ENCODE peak calls at places on chromosome 19, in four cellular contexts. Z, X, I and W are unnamed samples.

GRCh38 chr19:2021453-2022140 is 6.1 kb upstream of the BTBD2 start:
- DNase-seq in Z (no peak), X (no peak), I (no peak), W (no peak)

GRCh38 chr19:20038358-20039202 is 725 bp downstream of the ZNF682 start:
- DNase-seq in I (peak; percentile 48), Z (peak; percentile 12), X (no peak), W (no peak)

GRCh38 chr19:3265432-3265831 is 41.0 kb downstream of the CELF5 start:
- DNase-seq in Z (no peak), I (no peak), X (no peak), W (no peak)

GRCh38 chr19:43662487-43662886 is 7.5 kb downstream of the PLAUR start:
- DNase-seq in X (no peak), I (no peak), Z (peak; percentile 23), W (no peak)

GRCh38 chr19:3161453-3161852 is 17.1 kb upstream of the S1PR4 start:
- DNase-seq in X (no peak), Z (peak; percentile 72), I (no peak), W (no peak)

GRCh38 chr19:3041756-3042517 is 12.9 kb upstream of the TLE2 start:
- DNase-seq in X (no peak), Z (no peak), I (peak; percentile 75), W (no peak)

GRCh38 chr19:42098781-42099180 is 22.8 kb downstream of the ZNF574 start:
- DNase-seq in Z (no peak), X (no peak), I (no peak), W (no peak)

GRCh38 chr19:17757125-17757524 is 5.8 kb downstream of the FCHO1 start:
- DNase-seq in Z (peak; percentile 44), I (no peak), X (no peak), W (no peak)

GRCh38 chr19:10339380-10339960 is at the start of gene ICAM3:
- DNase-seq in I (peak; percentile 81), X (peak; percentile 77), Z (no peak), W (peak; percentile 68)

GRCh38 chr19:17830567-17831418 is 9.5 kb upstream of the INSL3 start:
- DNase-seq in I (peak; percentile 52), Z (peak; percentile 75), X (peak; percentile 36), W (peak; percentile 82)

GRCh38 chr19:47723573-47723923 is 10.3 kb downstream of the EHD2 start:
- DNase-seq in Z (peak; percentile 94), I (peak; percentile 51), X (no peak), W (no peak)

GRCh38 chr19:5645409-5645808 is 22.5 kb downstream of the SAFB start:
- DNase-seq in X (no peak), Z (no peak), I (no peak), W (no peak)

GRCh38 chr19:42090687-42091086 is 14.7 kb downstream of the ZNF574 start:
- DNase-seq in Z (no peak), X (no peak), I (no peak), W (no peak)

GRCh38 chr19:10419646-10420443 is 493 bp upstream of the PDE4A start:
- DNase-seq in I (peak; percentile 60), Z (peak; percentile 74), X (peak; percentile 76), W (peak; percentile 76)

GRCh38 chr19:10870501-10870954 is 825 bp upstream of the CARM1 start:
- DNase-seq in X (no peak), I (no peak), Z (no peak), W (no peak)

GRCh38 chr19:18906605-18907519 is 10.9 kb upstream of the CERS1 start:
- DNase-seq in X (no peak), Z (no peak), I (no peak), W (no peak)

GRCh38 chr19:44689290-44690130 is 9.4 kb upstream of the CEACAM16 start:
- DNase-seq in X (peak; percentile 85), I (peak; percentile 72), Z (peak; percentile 64), W (peak; percentile 72)

GRCh38 chr19:3904233-3904632 is 23.7 kb downstream of the ATCAY start:
- DNase-seq in Z (no peak), I (no peak), X (no peak), W (no peak)

GRCh38 chr19:1236566-1236965 is 1.2 kb downstream of the CBARP start:
- DNase-seq in X (no peak), Z (no peak), I (no peak), W (no peak)

GRCh38 chr19:11264452-11265176 is 2.3 kb upstream of the DOCK6 start:
- DNase-seq in X (no peak), Z (no peak), I (no peak), W (no peak)

GRCh38 chr19:18469245-18470107 is 31.5 kb upstream of the ISYNA1 start:
- DNase-seq in Z (peak; percentile 75), X (peak; percentile 76), I (peak; percentile 56), W (peak; percentile 68)

GRCh38 chr19:892243-892996 is 567 bp downstream of the MED16 start:
- DNase-seq in X (peak; percentile 51), I (peak; percentile 70), Z (no peak), W (peak; percentile 79)

GRCh38 chr19:37983916-37984315 is 76.9 kb downstream of the SIPA1L3 start:
- DNase-seq in I (no peak), Z (no peak), X (no peak), W (no peak)

GRCh38 chr19:35721374-35721773 is 3.6 kb downstream of the KMT2B start:
- DNase-seq in X (no peak), Z (no peak), I (no peak), W (no peak)

GRCh38 chr19:35718345-35719041 is 690 bp downstream of the KMT2B start:
- DNase-seq in I (peak; percentile 65), Z (no peak), X (peak; percentile 51), W (peak; percentile 75)

GRCh38 chr19:35719402-35720162 is 1.8 kb downstream of the KMT2B start:
- DNase-seq in X (no peak), I (no peak), Z (no peak), W (no peak)

GRCh38 chr19:35720648-35721047 is 2.8 kb downstream of the KMT2B start:
- DNase-seq in I (no peak), X (no peak), Z (no peak), W (no peak)

DNA sequence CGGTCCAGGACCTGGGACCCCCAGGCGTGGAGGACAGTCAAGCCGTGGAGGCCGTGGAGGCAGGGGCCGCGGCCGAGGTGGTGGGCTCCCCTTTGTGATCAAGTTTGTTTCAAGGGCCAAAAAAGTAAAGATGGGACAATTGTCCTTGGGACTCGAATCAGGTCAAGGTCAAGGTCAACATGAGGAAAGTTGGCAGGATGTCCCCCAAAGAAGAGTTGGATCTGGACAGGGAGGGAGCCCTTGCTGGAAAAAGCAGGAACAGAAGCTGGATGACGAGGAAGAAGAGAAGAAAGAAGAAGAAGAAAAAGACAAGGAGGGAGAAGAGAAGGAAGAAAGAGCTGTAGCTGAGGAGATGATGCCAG is 2.3 kb downstream of the KMT2B start:
- DNase-seq in X (no peak), I (no peak), Z (no peak), W (no peak)
- TF ChIP-seq CTCF in X (no peak), I (no peak), Z (no peak), W (no peak)

DNA sequence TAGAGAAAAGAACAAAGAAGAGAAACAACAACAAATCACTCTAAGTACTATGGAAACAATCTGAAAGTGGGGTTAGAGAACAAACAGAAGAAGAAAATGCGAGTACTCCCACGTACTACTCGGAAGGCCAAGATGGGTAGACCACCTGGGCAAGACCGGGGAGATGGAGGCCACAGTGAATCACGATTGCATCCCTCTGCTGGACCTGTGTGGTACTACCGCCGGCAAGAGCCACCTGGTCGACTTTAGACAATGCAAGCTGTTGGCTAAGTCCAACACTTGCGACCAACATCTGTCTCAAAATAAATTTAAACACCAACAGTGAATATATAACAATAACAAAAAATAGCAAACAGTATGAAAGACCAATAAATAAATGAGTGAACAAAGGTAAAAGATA is 45.5 kb upstream of the ZNF91 start:
- DNase-seq in X (peak; percentile 7), I (peak; percentile 20), Z (no peak), W (no peak)
- TF ChIP-seq CTCF in X (peak; percentile 64), I (peak; percentile 61), Z (peak; percentile 36), W (peak; percentile 20)

GRCh38 chr19:16085115-16085514 is 8.8 kb downstream of the TPM4 start:
- DNase-seq in Z (peak; percentile 54), I (no peak), X (no peak), W (no peak)

GRCh38 chr19:16088985-16089846 is 12.9 kb downstream of the TPM4 start:
- DNase-seq in X (no peak), I (no peak), Z (no peak), W (no peak)

GRCh38 chr19:16087940-16088339 is 11.6 kb downstream of the TPM4 start:
- DNase-seq in X (no peak), I (no peak), Z (no peak), W (no peak)

GRCh38 chr19:16091546-16092475 is 15.5 kb downstream of the TPM4 start:
- DNase-seq in I (no peak), X (no peak), Z (no peak), W (no peak)

GRCh38 chr19:16088351-16088984 is 12.2 kb downstream of the TPM4 start:
- DNase-seq in Z (no peak), X (no peak), I (no peak), W (no peak)
- TF ChIP-seq CTCF in Z (peak; percentile 11), X (no peak), I (peak; percentile 25), W (no peak)

GRCh38 chr19:48741222-48741999 is 1.0 kb upstream of the RASIP1 start:
- DNase-seq in I (peak; percentile 58), Z (no peak), X (no peak), W (peak; percentile 60)
- TF ChIP-seq CTCF in I (no peak), Z (no peak), X (no peak), W (no peak)

DNA sequence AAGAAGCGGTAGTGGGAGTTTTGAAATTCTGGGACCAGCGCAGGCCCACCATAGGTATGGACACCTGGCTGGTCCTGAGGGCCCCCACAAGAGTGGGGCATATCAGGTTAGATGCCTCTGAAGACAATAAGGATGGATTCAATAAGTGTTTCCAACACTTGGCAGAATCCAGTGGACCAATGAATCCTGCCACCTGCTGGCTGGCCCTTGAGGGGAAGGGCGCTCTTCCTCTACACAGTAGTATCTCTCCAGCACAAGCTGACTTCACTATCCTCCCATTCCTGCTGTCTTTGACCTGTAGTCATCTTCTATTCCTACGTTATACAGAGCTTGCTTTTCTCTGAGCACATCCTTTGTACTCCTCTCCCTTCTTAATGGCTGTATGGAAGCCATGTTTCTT is 199.7 kb upstream of the TSHZ3 start:
- DNase-seq in I (peak; percentile 20), Z (peak; percentile 54), X (no peak), W (no peak)
- TF ChIP-seq CTCF in I (peak; percentile 61), Z (peak; percentile 73), X (no peak), W (no peak)

DNA sequence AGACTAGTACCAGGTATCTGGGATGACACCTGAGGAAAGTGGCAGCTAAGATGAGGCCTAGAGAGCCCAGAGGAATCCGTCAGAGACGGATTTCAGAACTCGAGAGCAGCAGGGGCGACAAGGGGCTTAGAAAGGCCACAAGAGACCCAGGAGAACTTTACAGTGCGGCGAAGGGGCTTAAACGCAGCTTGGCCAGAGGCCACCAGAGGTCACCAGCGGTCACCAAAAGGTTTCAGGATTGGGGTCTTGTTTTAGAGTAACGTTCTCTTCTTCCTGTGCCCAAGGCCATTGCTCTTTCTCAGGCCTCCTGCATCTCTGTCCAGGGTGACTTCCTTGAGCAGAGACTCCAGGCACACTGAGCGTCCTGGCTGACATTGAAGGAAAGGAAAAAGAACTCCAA is 2.2 kb downstream of the ZSCAN22 start:
- DNase-seq in I (peak; percentile 44), X (peak; percentile 44), Z (no peak), W (no peak)
- TF ChIP-seq CTCF in I (peak; percentile 69), X (no peak), Z (no peak), W (peak; percentile 41)

DNA sequence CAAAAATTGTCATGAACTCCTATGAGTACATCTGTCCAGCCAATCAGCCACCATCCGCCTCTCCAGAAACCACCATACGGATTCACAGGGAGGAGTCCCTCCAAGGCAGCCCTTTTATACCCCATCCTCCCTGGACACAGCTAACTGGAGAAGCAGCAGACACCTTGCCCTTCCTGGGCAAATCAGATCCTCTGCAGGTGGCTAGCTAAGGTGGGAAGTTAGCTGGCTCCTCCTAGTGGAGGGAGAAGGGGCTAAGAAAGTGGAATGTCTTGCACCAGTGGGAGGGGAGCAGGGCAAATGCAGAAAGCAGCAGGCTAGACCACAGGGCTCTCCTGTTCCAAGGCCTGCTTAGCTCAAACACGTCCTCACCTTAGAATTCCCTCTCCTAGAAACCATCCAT is 46.2 kb upstream of the UQCRFS1 start:
- DNase-seq in Z (peak; percentile 12), X (no peak), I (peak; percentile 7), W (no peak)
- TF ChIP-seq CTCF in Z (peak; percentile 29), X (no peak), I (peak; percentile 54), W (peak; percentile 19)